ENCODE peak calls at places on chromosomes 4 and X, in five cellular contexts. A is COR-L47, M is neural progenitor cell, V is kidney tubule cell, G is dermis blood vessel endothelial cell. S is an unnamed sample.

GRCh38 chrX:65994519-65995501 is 45.1 kb downstream of the VSIG4 start:
- DNase-seq in G (no peak), A (no peak), V (no peak), M (no peak), S (no peak)

GRCh38 chr4:95547708-95548471 is 883 bp downstream of the UNC5C start:
- DNase-seq in M (peak), A (no peak), G (peak), V (peak), S (no peak)

GRCh38 chrX:25742334-25742733 is 395.8 kb upstream of the MAGEB18 start:
- DNase-seq in A (no peak), V (no peak), M (no peak), G (no peak), S (no peak)

GRCh38 chr4:80173387-80173786 is 23.9 kb upstream of the PRDM8 start:
- DNase-seq in A (no peak), V (peak), G (peak), M (peak), S (no peak)

GRCh38 chrX:153411255-153411987 is at the start of gene ZFP92:
- DNase-seq in A (no peak), M (no peak), G (peak), V (no peak), S (no peak)

GRCh38 chrX:15524417-15524816 is 23.8 kb downstream of the BMX start:
- DNase-seq in M (no peak), A (no peak), G (peak), V (peak), S (peak)

GRCh38 chr4:6916587-6917444 is 7.2 kb downstream of the TBC1D14 start:
- DNase-seq in A (no peak), M (no peak), G (peak), V (peak), S (no peak)

GRCh38 chr4:166501941-166502382 is 628.9 kb downstream of the TLL1 start:
- DNase-seq in M (peak), G (no peak), V (peak), A (no peak), S (no peak)

GRCh38 chr4:155687380-155687982 is 20.8 kb downstream of the GUCY1A1 start:
- DNase-seq in G (no peak), M (no peak), V (no peak), A (no peak), S (no peak)

GRCh38 chr4:86834901-86835300 is 14.3 kb downstream of the SLC10A6 start:
- DNase-seq in V (no peak), M (no peak), A (no peak), G (no peak), S (peak)

GRCh38 chrX:154718607-154719006 is 32.3 kb downstream of the GAB3 start:
- DNase-seq in G (no peak), V (no peak), M (no peak), A (no peak), S (no peak)

GRCh38 chr4:112266823-112267222 is 18.9 kb downstream of the TIFA start:
- DNase-seq in M (peak), V (no peak), G (peak), A (peak), S (no peak)

GRCh38 chrX:24357101-24357500 is 3.3 kb upstream of the SUPT20HL1 start:
- DNase-seq in M (no peak), A (no peak), G (peak), V (peak), S (no peak)

GRCh38 chr4:83646538-83646937 is 110.6 kb downstream of the GPAT3 start:
- DNase-seq in A (no peak), G (no peak), V (no peak), M (no peak), S (no peak)

GRCh38 chr4:26127851-26128337 is 192.9 kb upstream of the RBPJ start:
- DNase-seq in A (peak), M (no peak), G (no peak), V (no peak), S (no peak)

GRCh38 chr4:8410641-8411271 is 29.8 kb downstream of the ACOX3 start:
- DNase-seq in G (peak), V (peak), M (peak), A (peak), S (no peak)

GRCh38 chr4:185542626-185543336 is 7.5 kb upstream of the PDLIM3 start:
- DNase-seq in M (no peak), A (no peak), V (peak), G (peak), S (no peak)

GRCh38 chrX:43141885-43142284 is 363.9 kb upstream of the PPP1R2C start:
- DNase-seq in V (no peak), A (no peak), M (no peak), G (no peak), S (no peak)

GRCh38 chrX:102546818-102547493 is 30.4 kb upstream of the TMSB15A start:
- DNase-seq in M (peak), V (no peak), G (no peak), A (peak), S (no peak)

GRCh38 chr4:76831475-76832390 is 66.2 kb downstream of the SOWAHB start:
- DNase-seq in M (no peak), G (peak), A (no peak), V (peak), S (no peak)

GRCh38 chr4:1563768-1564485 is 120.2 kb downstream of the FAM53A start:
- DNase-seq in G (no peak), V (no peak), M (no peak), A (no peak), S (no peak)

GRCh38 chr4:14184265-14184664 is 556.7 kb upstream of the BOD1L1 start:
- DNase-seq in G (peak), A (no peak), V (no peak), M (peak), S (peak)

S was measured in BJ.